ENCODE peak calls at places on chromosome 4, in six cellular contexts. L is neural crest cell; W is fibroblast of mammary gland; P is right lobe of liver; O is CD8-positive, alpha-beta T cell; I is MCF 10A. G is an unnamed sample.

GRCh38 chr4:22072726-22073125 is 124.2 kb upstream of the KCNIP4 start:
- DNase-seq in O (no peak), L (no peak), W (no peak), I (no peak), P (no peak), G (no peak)

GRCh38 chr4:156672924-156673323 is 298.7 kb downstream of the PDGFC start:
- DNase-seq in P (no peak), I (no peak), L (no peak), O (no peak), W (peak), G (no peak)

GRCh38 chr4:174523003-174523693 is 860 bp upstream of the HPGD start:
- DNase-seq in L (no peak), W (peak), I (no peak), O (no peak), P (peak), G (no peak)

GRCh38 chr4:149223659-149224058 is 592.0 kb downstream of the IQCM start:
- DNase-seq in P (no peak), L (no peak), O (no peak), I (peak), W (peak), G (no peak)

GRCh38 chr4:186840222-186840701 is 116.6 kb upstream of the FAT1 start:
- DNase-seq in W (peak), O (no peak), P (no peak), I (no peak), L (no peak), G (no peak)

GRCh38 chr4:14110407-14110806 is 482.9 kb upstream of the BOD1L1 start:
- DNase-seq in P (no peak), O (no peak), L (no peak), I (peak), W (peak), G (no peak)

GRCh38 chr4:101205878-101206277 is 141.4 kb downstream of the PPP3CA start:
- DNase-seq in O (no peak), I (peak), W (peak), P (no peak), L (no peak), G (no peak)

GRCh38 chr4:152255437-152255836 is 280.5 kb downstream of the FBXW7 start:
- DNase-seq in L (no peak), P (no peak), W (peak), I (peak), O (peak), G (no peak)

GRCh38 chr4:83074086-83074704 is 39.2 kb downstream of the COPS4 start:
- DNase-seq in W (peak), P (no peak), L (peak), O (no peak), I (peak), G (peak)

GRCh38 chr4:153112071-153112460 is 92.2 kb upstream of the TRIM2 start:
- DNase-seq in L (no peak), P (no peak), W (no peak), I (no peak), O (no peak), G (no peak)

GRCh38 chr4:16439003-16439402 is 212.7 kb upstream of the TAPT1 start:
- DNase-seq in W (peak), I (no peak), O (no peak), L (no peak), P (no peak), G (no peak)

GRCh38 chr4:109301691-109302365 is 630 bp downstream of the COL25A1 start:
- DNase-seq in W (no peak), P (no peak), L (peak), O (no peak), I (no peak), G (no peak)

GRCh38 chr4:3369781-3370660 is 71.7 kb upstream of the HGFAC start:
- DNase-seq in L (peak), I (peak), W (peak), P (peak), O (no peak), G (peak)

DNA sequence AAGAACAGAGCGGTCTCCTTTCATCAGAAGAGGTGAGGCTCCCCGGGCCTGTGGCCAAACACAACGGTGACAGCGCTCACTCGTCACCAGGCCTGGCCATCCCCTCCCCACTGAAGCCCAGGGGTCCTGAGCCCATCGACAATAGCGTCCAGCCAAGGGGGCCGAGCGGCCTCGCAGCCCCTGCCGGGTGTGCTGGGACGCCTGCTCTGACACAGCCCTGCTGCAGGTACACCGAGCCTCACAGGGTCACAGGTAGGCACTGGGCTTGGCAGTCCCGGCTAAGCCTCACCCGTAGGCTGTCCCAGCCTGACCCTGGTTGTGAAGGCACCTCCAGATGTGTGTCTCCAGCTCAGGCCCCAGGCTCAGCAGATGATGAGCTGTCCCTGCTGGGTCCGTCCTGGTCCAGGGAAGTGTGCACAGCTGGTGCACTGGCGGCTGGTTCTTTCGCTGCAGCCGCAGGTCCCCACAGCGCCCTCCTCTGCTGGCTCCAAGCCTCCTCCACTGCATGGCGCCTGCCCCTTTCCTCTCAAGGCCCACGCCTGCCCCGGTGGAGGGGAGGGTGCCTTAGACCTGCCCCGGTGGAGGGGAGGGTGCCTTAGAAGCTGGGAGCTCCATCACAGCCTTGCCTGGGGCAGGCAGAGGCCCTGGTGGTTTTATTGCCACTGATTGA is 21.5 kb downstream of the UVSSA start:
- DNase-seq in O (no peak), I (no peak), L (no peak), P (no peak), W (no peak), G (no peak)
- TF ChIP-seq CTCF in O (no peak), I (no peak), L (no peak), P (no peak), W (no peak), G (no peak)

DNA sequence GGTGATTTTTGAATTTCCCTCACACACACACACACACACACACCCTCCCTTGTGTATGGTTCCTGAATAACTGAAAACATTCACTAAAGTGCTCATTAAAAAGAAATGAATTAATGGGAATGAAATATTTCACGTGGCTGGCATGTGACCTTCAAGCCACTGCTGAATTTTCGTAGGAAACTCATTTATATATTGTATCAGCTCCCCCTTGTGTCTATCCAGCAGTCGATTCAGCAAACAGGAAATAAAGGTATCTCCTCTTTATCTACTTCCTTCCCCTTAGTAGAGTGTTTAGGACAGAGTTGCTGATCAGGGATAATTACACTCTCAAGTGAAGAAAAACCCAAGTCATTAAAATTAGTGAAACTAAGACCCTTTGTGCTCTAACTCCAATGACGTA is 912.6 kb upstream of the LCORL start:
- DNase-seq in P (no peak), O (no peak), L (no peak), W (peak), I (peak), G (no peak)
- TF ChIP-seq CTCF in P (no peak), O (no peak), L (no peak), W (no peak), I (peak), G (no peak)

GRCh38 chr4:81469774-81470455 is 1.8 kb downstream of the RASGEF1B start:
- DNase-seq in L (no peak), O (no peak), I (no peak), P (no peak), W (no peak), G (no peak)

GRCh38 chr4:81470456-81471327 is 1.0 kb downstream of the RASGEF1B start:
- DNase-seq in O (peak), I (no peak), P (peak), W (no peak), L (no peak), G (no peak)

GRCh38 chr4:81473086-81473396 is 1.3 kb upstream of the RASGEF1B start:
- DNase-seq in P (no peak), I (no peak), L (no peak), O (no peak), W (no peak), G (no peak)

GRCh38 chr4:81471361-81472248 is at the start of gene RASGEF1B:
- DNase-seq in I (peak), L (peak), W (peak), O (peak), P (peak), G (peak)

DNA sequence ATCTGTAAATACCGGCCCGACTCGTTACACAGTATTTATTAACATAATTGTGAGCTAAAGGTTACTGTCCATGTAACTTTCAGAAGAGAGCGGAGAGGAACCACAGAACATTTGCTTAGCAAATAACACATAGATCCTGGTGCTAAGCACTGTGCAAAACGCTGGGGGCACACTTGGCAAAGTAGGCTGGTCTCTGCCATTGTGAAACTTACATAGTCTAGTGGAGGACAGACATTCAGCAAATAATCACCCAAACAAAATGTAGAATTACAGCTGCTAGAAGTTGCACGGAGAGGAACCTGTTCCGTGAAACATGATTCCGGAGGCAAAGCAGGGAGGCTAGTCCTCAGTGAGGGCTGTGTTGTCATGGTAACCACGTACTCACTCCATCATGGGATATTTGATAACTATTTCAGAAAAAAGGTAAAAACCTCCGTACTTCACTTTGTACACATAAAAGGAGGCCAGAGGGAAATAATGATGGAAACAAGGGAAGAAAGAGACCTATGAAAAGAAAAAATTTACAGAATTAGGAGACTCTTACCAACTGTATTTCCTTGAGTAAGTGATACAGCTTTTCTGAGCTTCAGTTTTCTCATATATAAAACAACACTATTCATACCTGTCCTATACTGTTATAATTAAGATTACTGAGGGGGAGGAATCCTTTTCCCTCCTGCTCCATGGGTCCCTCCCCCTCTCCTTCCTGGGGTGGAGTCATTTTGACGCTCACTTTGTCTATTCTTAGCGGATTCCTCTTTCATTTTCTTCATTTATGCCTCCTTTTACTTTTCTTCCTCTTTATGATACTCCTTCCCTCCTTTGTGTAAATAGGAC is 760 bp upstream of the RASGEF1B start:
- DNase-seq in O (no peak), W (peak), L (no peak), I (peak), P (peak), G (no peak)
- TF ChIP-seq CTCF in O (peak), W (peak), L (peak), I (peak), P (peak), G (peak)

GRCh38 chr4:112515278-112516075 is 503 bp downstream of the NEUROG2 start:
- DNase-seq in O (no peak), W (peak), I (no peak), P (no peak), L (peak), G (no peak)

GRCh38 chr4:112516401-112517066 is 554 bp upstream of the NEUROG2 start:
- DNase-seq in I (no peak), W (no peak), L (peak), P (no peak), O (no peak), G (no peak)

GRCh38 chr4:112514449-112515277 is 1.3 kb downstream of the NEUROG2 start:
- DNase-seq in W (peak), L (peak), P (no peak), I (no peak), O (no peak), G (no peak)

GRCh38 chr4:112516076-112516385 is at the start of gene NEUROG2:
- DNase-seq in L (peak), W (no peak), O (no peak), P (no peak), I (no peak), G (no peak)

GRCh38 chr4:112514079-112514448 is 1.9 kb downstream of the NEUROG2 start:
- DNase-seq in I (no peak), O (no peak), L (no peak), P (no peak), W (no peak), G (no peak)
- TF ChIP-seq CTCF in I (no peak), O (no peak), L (no peak), P (no peak), W (no peak), G (no peak)

GRCh38 chr4:84166486-84166885 is 332.6 kb downstream of the NKX6-1 start:
- DNase-seq in P (no peak), W (no peak), I (no peak), L (no peak), O (no peak), G (no peak)

GRCh38 chr4:84171871-84172270 is 327.2 kb downstream of the NKX6-1 start:
- DNase-seq in W (no peak), I (peak), L (no peak), O (no peak), P (no peak), G (no peak)

GRCh38 chr4:84167089-84167488 is 332.0 kb downstream of the NKX6-1 start:
- DNase-seq in P (no peak), I (no peak), W (no peak), L (no peak), O (no peak), G (no peak)

GRCh38 chr4:84167579-84167978 is 331.5 kb downstream of the NKX6-1 start:
- DNase-seq in P (no peak), L (no peak), W (no peak), I (no peak), O (no peak), G (no peak)
- TF ChIP-seq CTCF in P (no peak), L (peak), W (no peak), I (no peak), O (no peak), G (no peak)

DNA sequence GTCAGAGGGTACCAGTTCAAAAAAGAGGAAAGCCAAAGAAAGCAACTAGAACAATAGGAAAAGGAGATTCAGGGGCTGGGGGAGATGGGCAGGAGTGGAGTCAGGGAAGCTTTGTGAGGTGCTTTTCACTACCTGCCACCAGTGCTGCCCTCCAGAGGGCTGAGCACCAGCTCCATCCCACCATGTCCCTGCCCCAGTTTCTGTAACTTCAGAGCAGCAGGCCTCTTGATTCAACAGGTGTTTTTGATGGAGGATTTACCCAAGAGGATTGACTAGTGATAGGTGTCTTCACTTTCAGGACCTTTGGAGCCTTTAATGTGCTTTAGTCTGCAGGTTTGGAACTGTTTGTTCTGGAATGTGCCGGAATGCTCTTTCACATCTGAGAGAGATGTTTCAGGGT is 12.1 kb downstream of the KIT start:
- DNase-seq in I (no peak), W (no peak), P (no peak), O (no peak), L (no peak), G (no peak)
- TF ChIP-seq CTCF in I (no peak), W (no peak), P (no peak), O (no peak), L (no peak), G (no peak)

DNA sequence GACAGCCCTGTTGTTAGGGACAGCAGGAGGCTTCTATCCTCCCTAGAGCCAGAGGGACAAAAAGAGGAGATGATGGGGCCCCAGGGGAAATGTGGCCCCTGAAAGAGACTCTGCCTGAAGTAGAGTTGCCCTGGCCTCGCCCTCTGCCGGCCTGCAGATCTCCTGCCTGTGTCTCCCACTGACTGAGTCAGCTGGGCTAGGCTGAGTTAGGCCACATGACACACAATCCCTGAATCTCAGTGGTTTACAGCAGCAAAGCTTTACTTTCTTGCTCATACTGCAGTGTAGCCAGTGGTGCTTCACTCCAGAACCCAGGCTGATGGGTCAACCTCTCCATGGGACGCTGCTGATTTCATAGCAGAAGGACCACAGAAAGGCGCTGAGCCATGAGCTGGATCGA is 23.5 kb downstream of the DRD5 start:
- DNase-seq in O (no peak), L (no peak), W (no peak), I (no peak), P (no peak), G (no peak)
- TF ChIP-seq CTCF in O (no peak), L (no peak), W (no peak), I (no peak), P (no peak), G (no peak)

DNA sequence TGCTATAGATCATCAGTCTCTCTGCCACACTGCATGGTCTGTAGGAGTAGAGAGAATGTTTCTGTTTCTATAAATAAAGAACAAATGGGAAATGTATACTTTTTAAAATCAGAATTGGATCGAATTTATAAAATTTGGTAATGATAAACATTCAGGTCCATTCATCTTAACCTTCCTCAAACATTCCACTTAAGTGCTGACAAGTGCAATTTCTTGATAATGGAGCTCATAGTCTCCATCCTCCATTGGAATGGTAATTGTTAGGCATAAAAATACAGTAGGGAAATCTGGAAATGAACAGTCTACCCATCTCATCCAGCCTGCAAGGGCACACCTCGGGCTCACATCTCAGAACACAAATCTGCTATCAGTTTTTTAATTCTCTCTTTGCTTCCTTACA is 122.6 kb upstream of the PACRGL start:
- DNase-seq in O (no peak), P (no peak), I (no peak), W (no peak), L (no peak), G (no peak)
- TF ChIP-seq CTCF in O (no peak), P (no peak), I (no peak), W (no peak), L (no peak), G (no peak)

DNA sequence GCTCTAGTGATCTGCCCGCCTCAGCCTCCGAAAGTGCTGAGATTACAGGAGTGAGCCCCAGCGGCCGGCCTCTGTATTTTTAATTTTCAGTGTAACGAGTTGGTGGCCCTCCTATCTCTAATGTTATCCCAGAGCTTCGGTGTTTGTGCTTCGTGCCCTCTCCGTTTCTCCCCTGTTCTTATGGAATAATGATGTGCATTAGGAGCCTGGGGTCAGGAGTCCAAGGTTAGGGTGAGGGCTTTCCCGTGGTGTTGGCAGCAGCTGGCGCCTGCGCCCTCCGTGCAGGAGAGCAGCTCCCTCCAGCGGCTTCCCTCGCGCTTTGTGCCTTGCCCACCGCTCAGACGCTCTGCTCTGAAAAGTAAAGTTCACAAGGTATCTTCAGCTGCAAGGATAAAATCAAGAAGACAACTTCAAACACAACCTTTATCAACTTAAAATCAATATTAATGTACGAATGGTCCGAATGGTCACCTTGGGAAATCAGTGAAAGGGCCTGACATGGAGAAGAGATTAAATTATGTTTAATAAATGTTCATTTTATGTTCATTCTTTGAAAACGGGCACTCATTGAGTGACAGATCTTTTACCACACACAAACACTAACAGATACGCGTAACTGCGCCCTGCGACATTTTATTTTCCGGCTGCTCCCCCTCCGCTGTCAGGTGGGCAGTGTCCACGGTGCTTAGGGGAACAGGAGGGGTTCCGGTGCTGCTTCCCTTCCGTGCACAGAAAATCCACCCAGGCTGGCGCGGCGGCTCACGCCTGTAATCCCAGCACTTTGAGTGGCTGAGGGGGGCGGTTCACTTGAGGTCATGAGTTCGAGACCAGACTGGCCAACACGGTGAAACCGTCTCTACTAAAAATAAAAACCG is 62.4 kb downstream of the TRAPPC11 start:
- DNase-seq in O (peak), L (no peak), W (peak), P (peak), I (no peak), G (no peak)
- TF ChIP-seq CTCF in O (peak), L (peak), W (peak), P (peak), I (no peak), G (peak)